ENCODE peak calls at places on chromosomes 12 and 14, in seven cellular contexts. One of them, this sample, is unnamed.

GRCh38 chr12:4272014-4272975 is 1.3 kb upstream of the CCND2 start:
- DNase-seq in fibroblast of pulmonary artery: peak
- DNase-seq in lower leg skin: peak
- DNase-seq in mucosa of descending colon: peak
- DNase-seq in AG04450: no peak
- DNase-seq in stomach: peak
- DNase-seq in A549: no peak
- DNase-seq in this sample: no peak

GRCh38 chr14:68549966-68550705 is 242.7 kb downstream of the ZFP36L1 start:
- DNase-seq in fibroblast of pulmonary artery: peak
- DNase-seq in lower leg skin: no peak
- DNase-seq in mucosa of descending colon: no peak
- DNase-seq in AG04450: no peak
- DNase-seq in stomach: no peak
- DNase-seq in A549: no peak
- DNase-seq in this sample: no peak

GRCh38 chr14:22850944-22851790 is 14.8 kb downstream of the MMP14 start:
- DNase-seq in fibroblast of pulmonary artery: peak
- DNase-seq in lower leg skin: peak
- DNase-seq in mucosa of descending colon: peak
- DNase-seq in AG04450: peak
- DNase-seq in stomach: peak
- DNase-seq in A549: no peak
- DNase-seq in this sample: no peak

GRCh38 chr12:57621497-57622292 is 10.5 kb downstream of the ARHGEF25 start:
- DNase-seq in fibroblast of pulmonary artery: no peak
- DNase-seq in lower leg skin: peak
- DNase-seq in mucosa of descending colon: no peak
- DNase-seq in AG04450: no peak
- DNase-seq in stomach: peak
- DNase-seq in A549: peak
- DNase-seq in this sample: no peak

GRCh38 chr14:70000601-70001000 is 121.4 kb downstream of the SMOC1 start:
- DNase-seq in fibroblast of pulmonary artery: no peak
- DNase-seq in lower leg skin: peak
- DNase-seq in mucosa of descending colon: no peak
- DNase-seq in AG04450: no peak
- DNase-seq in stomach: no peak
- DNase-seq in A549: no peak
- DNase-seq in this sample: no peak

GRCh38 chr14:33110737-33111443 is 172.2 kb downstream of the NPAS3 start:
- DNase-seq in fibroblast of pulmonary artery: no peak
- DNase-seq in lower leg skin: no peak
- DNase-seq in mucosa of descending colon: no peak
- DNase-seq in AG04450: no peak
- DNase-seq in stomach: no peak
- DNase-seq in A549: no peak
- DNase-seq in this sample: no peak

GRCh38 chr14:104973215-104974145 is 4.7 kb downstream of the AHNAK2 start:
- DNase-seq in fibroblast of pulmonary artery: peak
- DNase-seq in lower leg skin: peak
- DNase-seq in mucosa of descending colon: peak
- DNase-seq in AG04450: peak
- DNase-seq in stomach: peak
- DNase-seq in A549: peak
- DNase-seq in this sample: peak

GRCh38 chr12:34403706-34404376 is 381.5 kb downstream of the ALG10 start:
- DNase-seq in fibroblast of pulmonary artery: no peak
- DNase-seq in lower leg skin: peak
- DNase-seq in mucosa of descending colon: peak
- DNase-seq in AG04450: no peak
- DNase-seq in stomach: peak
- DNase-seq in A549: no peak
- DNase-seq in this sample: no peak

GRCh38 chr12:54017027-54017788 is 8.4 kb downstream of the HOXC8 start:
- DNase-seq in fibroblast of pulmonary artery: no peak
- DNase-seq in lower leg skin: no peak
- DNase-seq in mucosa of descending colon: no peak
- DNase-seq in AG04450: no peak
- DNase-seq in stomach: no peak
- DNase-seq in A549: peak
- DNase-seq in this sample: no peak

GRCh38 chr14:90508536-90509254 is 111.9 kb downstream of the CALM1 start:
- DNase-seq in fibroblast of pulmonary artery: no peak
- DNase-seq in lower leg skin: no peak
- DNase-seq in mucosa of descending colon: peak
- DNase-seq in AG04450: no peak
- DNase-seq in stomach: peak
- DNase-seq in A549: no peak
- DNase-seq in this sample: no peak

GRCh38 chr12:1839956-1840550 is 19.7 kb downstream of the LRTM2 start:
- DNase-seq in fibroblast of pulmonary artery: no peak
- DNase-seq in lower leg skin: no peak
- DNase-seq in mucosa of descending colon: no peak
- DNase-seq in AG04450: no peak
- DNase-seq in stomach: no peak
- DNase-seq in A549: no peak
- DNase-seq in this sample: no peak

GRCh38 chr12:6039894-6040601 is 84.4 kb downstream of the VWF start:
- DNase-seq in fibroblast of pulmonary artery: peak
- DNase-seq in lower leg skin: no peak
- DNase-seq in mucosa of descending colon: no peak
- DNase-seq in AG04450: peak
- DNase-seq in stomach: peak
- DNase-seq in A549: peak
- DNase-seq in this sample: no peak

GRCh38 chr12:105425263-105426174 is 95.0 kb downstream of the C12orf75 start:
- DNase-seq in fibroblast of pulmonary artery: no peak
- DNase-seq in lower leg skin: no peak
- DNase-seq in mucosa of descending colon: no peak
- DNase-seq in AG04450: no peak
- DNase-seq in stomach: no peak
- DNase-seq in A549: no peak
- DNase-seq in this sample: no peak

GRCh38 chr12:85949253-85949652 is 75.2 kb downstream of the NTS start:
- DNase-seq in fibroblast of pulmonary artery: no peak
- DNase-seq in lower leg skin: no peak
- DNase-seq in mucosa of descending colon: no peak
- DNase-seq in AG04450: no peak
- DNase-seq in stomach: no peak
- DNase-seq in A549: no peak
- DNase-seq in this sample: no peak

GRCh38 chr14:22320353-22320733 is 268.7 kb downstream of the DAD1 start:
- DNase-seq in fibroblast of pulmonary artery: no peak
- DNase-seq in lower leg skin: no peak
- DNase-seq in mucosa of descending colon: no peak
- DNase-seq in AG04450: no peak
- DNase-seq in stomach: no peak
- DNase-seq in A549: no peak
- DNase-seq in this sample: no peak

GRCh38 chr12:12714276-12715001 is 2.7 kb upstream of the CDKN1B start:
- DNase-seq in fibroblast of pulmonary artery: no peak
- DNase-seq in lower leg skin: no peak
- DNase-seq in mucosa of descending colon: peak
- DNase-seq in AG04450: no peak
- DNase-seq in stomach: peak
- DNase-seq in A549: no peak
- DNase-seq in this sample: no peak

GRCh38 chr12:18171571-18171970 is 81.6 kb upstream of the RERGL start:
- DNase-seq in fibroblast of pulmonary artery: peak
- DNase-seq in lower leg skin: no peak
- DNase-seq in mucosa of descending colon: no peak
- DNase-seq in AG04450: no peak
- DNase-seq in stomach: no peak
- DNase-seq in A549: no peak
- DNase-seq in this sample: peak

GRCh38 chr12:6960291-6961277 is 9.4 kb downstream of the PTPN6 start:
- DNase-seq in fibroblast of pulmonary artery: peak
- DNase-seq in lower leg skin: peak
- DNase-seq in mucosa of descending colon: peak
- DNase-seq in AG04450: no peak
- DNase-seq in stomach: no peak
- DNase-seq in A549: no peak
- DNase-seq in this sample: no peak

GRCh38 chr12:131862084-131862441 is 32.4 kb upstream of the ULK1 start:
- DNase-seq in fibroblast of pulmonary artery: no peak
- DNase-seq in lower leg skin: no peak
- DNase-seq in mucosa of descending colon: no peak
- DNase-seq in AG04450: no peak
- DNase-seq in stomach: no peak
- DNase-seq in A549: no peak
- DNase-seq in this sample: no peak

GRCh38 chr12:102436867-102437266 is 43.5 kb downstream of the IGF1 start:
- DNase-seq in fibroblast of pulmonary artery: no peak
- DNase-seq in lower leg skin: no peak
- DNase-seq in mucosa of descending colon: no peak
- DNase-seq in AG04450: no peak
- DNase-seq in stomach: no peak
- DNase-seq in A549: no peak
- DNase-seq in this sample: no peak

GRCh38 chr14:49893309-49894213 is 679 bp downstream of the ARF6 start:
- DNase-seq in fibroblast of pulmonary artery: peak
- DNase-seq in lower leg skin: peak
- DNase-seq in mucosa of descending colon: peak
- DNase-seq in AG04450: no peak
- DNase-seq in stomach: peak
- DNase-seq in A549: peak
- DNase-seq in this sample: no peak

GRCh38 chr14:49897965-49898364 is 5.1 kb downstream of the ARF6 start:
- DNase-seq in fibroblast of pulmonary artery: no peak
- DNase-seq in lower leg skin: no peak
- DNase-seq in mucosa of descending colon: no peak
- DNase-seq in AG04450: no peak
- DNase-seq in stomach: peak
- DNase-seq in A549: no peak
- DNase-seq in this sample: no peak

GRCh38 chr14:49897414-49897813 is 4.5 kb downstream of the ARF6 start:
- DNase-seq in fibroblast of pulmonary artery: no peak
- DNase-seq in lower leg skin: no peak
- DNase-seq in mucosa of descending colon: no peak
- DNase-seq in AG04450: no peak
- DNase-seq in stomach: no peak
- DNase-seq in A549: no peak
- DNase-seq in this sample: no peak

GRCh38 chr14:49896956-49897355 is 4.1 kb downstream of the ARF6 start:
- DNase-seq in fibroblast of pulmonary artery: no peak
- DNase-seq in lower leg skin: no peak
- DNase-seq in mucosa of descending colon: no peak
- DNase-seq in AG04450: no peak
- DNase-seq in stomach: no peak
- DNase-seq in A549: no peak
- DNase-seq in this sample: no peak

DNA sequence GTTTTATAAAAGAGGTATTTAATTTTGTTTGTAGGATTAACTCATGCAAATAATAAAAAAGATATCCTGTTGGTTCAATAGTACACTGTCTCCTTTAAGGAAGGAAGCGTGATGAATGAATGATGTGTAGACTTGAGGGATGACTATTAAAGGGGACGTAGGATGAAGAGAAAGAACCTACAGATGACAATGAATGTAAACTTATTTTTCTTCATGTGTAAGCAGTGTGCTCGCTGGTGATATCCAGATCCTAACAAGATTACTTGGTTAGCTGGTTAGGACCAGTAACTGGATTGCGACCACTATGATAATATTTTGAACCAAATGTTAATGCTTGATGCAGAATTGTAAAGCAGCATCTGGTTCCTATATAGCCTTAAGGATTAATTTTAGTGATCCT is 2.6 kb downstream of the ARF6 start:
- DNase-seq in fibroblast of pulmonary artery: no peak
- DNase-seq in lower leg skin: no peak
- DNase-seq in mucosa of descending colon: no peak
- DNase-seq in AG04450: no peak
- DNase-seq in stomach: no peak
- DNase-seq in A549: no peak
- DNase-seq in this sample: no peak
- H3K4me3 ChIP-seq in fibroblast of pulmonary artery: peak
- H3K4me3 ChIP-seq in lower leg skin: no peak
- H3K4me3 ChIP-seq in mucosa of descending colon: peak
- H3K4me3 ChIP-seq in AG04450: peak
- H3K4me3 ChIP-seq in stomach: peak
- H3K4me3 ChIP-seq in A549: peak
- H3K4me3 ChIP-seq in this sample: peak

GRCh38 chr14:51848120-51848519 is 12.3 kb upstream of the GNG2 start:
- DNase-seq in fibroblast of pulmonary artery: no peak
- DNase-seq in lower leg skin: no peak
- DNase-seq in mucosa of descending colon: no peak
- DNase-seq in AG04450: no peak
- DNase-seq in stomach: no peak
- DNase-seq in A549: no peak
- DNase-seq in this sample: no peak
- H3K4me3 ChIP-seq in fibroblast of pulmonary artery: no peak
- H3K4me3 ChIP-seq in lower leg skin: no peak
- H3K4me3 ChIP-seq in mucosa of descending colon: no peak
- H3K4me3 ChIP-seq in AG04450: no peak
- H3K4me3 ChIP-seq in stomach: no peak
- H3K4me3 ChIP-seq in A549: no peak
- H3K4me3 ChIP-seq in this sample: no peak

DNA sequence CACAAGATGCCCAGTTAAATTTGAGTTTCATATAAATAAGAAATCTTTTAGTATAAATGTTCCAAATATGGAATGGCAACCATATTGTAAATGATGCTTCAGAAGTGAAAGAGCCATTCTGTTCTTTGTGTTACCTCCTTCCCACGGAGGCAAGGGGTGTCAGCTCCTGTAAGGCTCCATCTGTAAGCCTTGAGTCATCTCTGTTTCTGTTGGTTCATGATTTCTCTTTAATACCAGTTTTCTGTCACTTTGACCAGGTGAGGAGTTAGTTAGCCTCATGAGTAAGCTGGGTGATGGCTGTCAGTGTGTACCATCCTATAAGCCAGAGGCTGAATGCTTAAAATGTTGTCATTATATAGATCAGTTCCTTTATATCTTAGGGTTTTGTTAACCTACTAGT is 61.9 kb downstream of the TMEM30B start:
- DNase-seq in fibroblast of pulmonary artery: no peak
- DNase-seq in lower leg skin: no peak
- DNase-seq in mucosa of descending colon: no peak
- DNase-seq in AG04450: no peak
- DNase-seq in stomach: no peak
- DNase-seq in A549: no peak
- DNase-seq in this sample: no peak
- H3K4me3 ChIP-seq in fibroblast of pulmonary artery: no peak
- H3K4me3 ChIP-seq in lower leg skin: no peak
- H3K4me3 ChIP-seq in mucosa of descending colon: no peak
- H3K4me3 ChIP-seq in AG04450: no peak
- H3K4me3 ChIP-seq in stomach: no peak
- H3K4me3 ChIP-seq in A549: no peak
- H3K4me3 ChIP-seq in this sample: no peak

DNA sequence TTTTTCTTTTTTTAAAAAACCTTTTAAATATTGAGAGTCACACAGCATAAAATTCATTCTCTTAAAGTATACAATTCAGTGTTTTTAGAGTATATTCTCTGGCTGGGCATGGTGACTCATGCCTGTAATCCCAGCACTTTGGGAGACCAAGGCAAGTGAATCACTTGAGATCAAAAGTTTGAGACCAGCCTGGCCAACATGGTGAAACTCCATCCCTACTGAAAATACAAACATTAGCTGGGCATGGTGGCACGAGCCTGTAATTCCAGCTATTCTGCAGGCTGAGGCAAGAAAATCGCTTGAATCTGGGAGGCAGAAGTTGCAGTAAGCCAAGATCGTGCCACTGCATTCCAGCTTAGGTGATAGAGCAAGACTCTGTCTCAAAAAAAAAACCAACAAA is 68.4 kb upstream of the BCAT1 start:
- DNase-seq in fibroblast of pulmonary artery: no peak
- DNase-seq in lower leg skin: no peak
- DNase-seq in mucosa of descending colon: no peak
- DNase-seq in AG04450: no peak
- DNase-seq in stomach: no peak
- DNase-seq in A549: no peak
- DNase-seq in this sample: no peak
- H3K4me3 ChIP-seq in fibroblast of pulmonary artery: no peak
- H3K4me3 ChIP-seq in lower leg skin: no peak
- H3K4me3 ChIP-seq in mucosa of descending colon: no peak
- H3K4me3 ChIP-seq in AG04450: no peak
- H3K4me3 ChIP-seq in stomach: no peak
- H3K4me3 ChIP-seq in A549: no peak
- H3K4me3 ChIP-seq in this sample: no peak

This sample was measured in retinal pigment epithelial cell.